ENCODE peak calls at places on chromosomes 4 and X, in four cellular contexts. C, O, T and A are unnamed samples.

GRCh38 chr4:145939241-145939640 is 618 bp upstream of the ZNF827 start:
- DNase-seq in T (peak), C (no peak), O (no peak), A (no peak)

GRCh38 chr4:95985791-95986190 is 145.9 kb downstream of the PDHA2 start:
- DNase-seq in C (no peak), O (no peak), T (no peak), A (no peak)

GRCh38 chrX:82070948-82071347 is 869.0 kb downstream of the SH3BGRL start:
- DNase-seq in C (no peak), T (no peak), O (no peak), A (no peak)

GRCh38 chr4:174119051-174119450 is 164.4 kb downstream of the FBXO8 start:
- DNase-seq in T (peak), C (no peak), O (no peak), A (no peak)

GRCh38 chrX:40107291-40108083 is 9.7 kb upstream of the BCOR start:
- DNase-seq in O (peak), T (no peak), C (peak), A (no peak)

GRCh38 chrX:110089656-110090404 is 86.9 kb downstream of the TMEM164 start:
- DNase-seq in C (no peak), O (no peak), T (no peak), A (no peak)

GRCh38 chrX:9374537-9374936 is 90.3 kb upstream of the TBL1X start:
- DNase-seq in O (no peak), C (no peak), T (no peak), A (no peak)

GRCh38 chrX:151970661-151971060 is 3.8 kb downstream of the GABRE start:
- DNase-seq in O (no peak), C (peak), T (peak), A (peak)

GRCh38 chr4:158578476-158578875 is 56.8 kb downstream of the RXFP1 start:
- DNase-seq in C (no peak), T (peak), O (no peak), A (peak)

GRCh38 chrX:71953946-71954345 is 43.3 kb downstream of the NHSL2 start:
- DNase-seq in O (no peak), T (no peak), C (no peak), A (no peak)

GRCh38 chrX:118536687-118537461 is 41.3 kb downstream of the DOCK11 start:
- DNase-seq in T (peak), C (no peak), O (peak), A (no peak)

GRCh38 chr4:123449780-123450179 is 53.2 kb downstream of the SPRY1 start:
- DNase-seq in O (no peak), T (peak), C (no peak), A (peak)

GRCh38 chrX:110167952-110168451 is 149.9 kb downstream of the AMMECR1 start:
- DNase-seq in T (no peak), C (no peak), O (peak), A (no peak)

GRCh38 chrX:27444093-27444908 is 18.8 kb downstream of the PPP4R3C start:
- DNase-seq in C (no peak), O (no peak), T (no peak), A (no peak)

GRCh38 chr4:123649644-123650356 is 253.2 kb downstream of the SPRY1 start:
- DNase-seq in T (peak), C (no peak), O (peak), A (peak)

GRCh38 chrX:11558972-11559371 is 106.7 kb downstream of the ARHGAP6 start:
- DNase-seq in T (no peak), O (peak), C (no peak), A (no peak)

GRCh38 chr4:89661490-89661889 is 175.5 kb downstream of the SNCA start:
- DNase-seq in T (peak), O (peak), C (no peak), A (peak)

GRCh38 chr4:113684534-113685091 is 76.9 kb downstream of the CAMK2D start:
- DNase-seq in C (peak), O (peak), T (peak), A (no peak)

GRCh38 chr4:102713096-102713495 is 47.7 kb downstream of the MANBA start:
- DNase-seq in T (peak), C (no peak), O (no peak), A (no peak)

GRCh38 chr4:52825311-52826090 is 36.6 kb upstream of the RASL11B start:
- DNase-seq in O (no peak), T (peak), C (no peak), A (no peak)

GRCh38 chrX:45851434-45851991 is 650.8 kb upstream of the DIPK2B start:
- DNase-seq in T (no peak), C (no peak), O (peak), A (no peak)

GRCh38 chr4:97238956-97239698 is 904.1 kb downstream of the STPG2 start:
- DNase-seq in O (peak), C (no peak), T (no peak), A (no peak)

GRCh38 chrX:50117477-50117876 is 83.3 kb downstream of the AKAP4 start:
- DNase-seq in C (no peak), T (no peak), O (no peak), A (no peak)

GRCh38 chr4:152494020-152494419 is 41.9 kb downstream of the FBXW7 start:
- DNase-seq in C (no peak), O (no peak), T (no peak), A (no peak)
- TF ChIP-seq CTCF in C (no peak), O (no peak), T (no peak), A (no peak)

GRCh38 chr4:157294575-157294974 is 74.0 kb downstream of the GRIA2 start:
- DNase-seq in C (no peak), O (no peak), T (no peak), A (no peak)
- TF ChIP-seq CTCF in C (no peak), O (no peak), T (no peak), A (no peak)

DNA sequence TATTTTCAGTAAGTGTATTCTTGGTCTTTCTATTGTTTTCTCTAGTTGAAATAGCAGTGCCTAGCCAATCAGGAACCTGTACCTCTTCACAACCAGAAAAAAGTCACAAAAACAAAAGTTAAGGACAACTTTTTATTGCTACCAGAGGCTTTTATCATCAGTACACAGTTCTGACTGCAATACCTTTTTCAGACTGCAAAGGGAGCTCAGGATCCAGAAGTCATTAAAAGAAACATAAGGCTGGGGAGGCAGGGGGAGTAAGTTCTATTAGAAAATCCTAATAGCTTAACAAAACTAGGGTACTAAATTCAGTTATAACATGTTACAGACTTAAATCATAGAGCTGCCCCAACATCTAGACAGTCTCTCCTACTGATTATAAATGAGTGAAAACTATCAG is 28.8 kb downstream of the CCNI start:
- DNase-seq in C (no peak), O (peak), T (peak), A (no peak)
- TF ChIP-seq CTCF in C (peak), O (peak), T (peak), A (peak)

GRCh38 chr4:163556169-163556568 is 61.7 kb downstream of the TMA16 start:
- DNase-seq in O (no peak), T (peak), C (no peak), A (no peak)
- TF ChIP-seq CTCF in O (peak), T (peak), C (peak), A (no peak)